ENCODE peak calls at places on chromosome 9, in five cellular contexts. J is heart left ventricle; U is GM23248; W is aorta; Y is naive thymus-derived CD4-positive, alpha-beta T cell. G is an unnamed sample.
A peak's percentile ranks its signal among the peaks of the same experiment; 100 is the strongest.

GRCh38 chr9:113397077-113397696 is 3.9 kb downstream of the ALAD start:
- DNase-seq in U (no peak), W (no peak), Y (no peak), J (no peak), G (no peak)

GRCh38 chr9:4262735-4263141 is 37.1 kb downstream of the GLIS3 start:
- DNase-seq in U (peak; percentile 63), W (no peak), J (no peak), Y (no peak), G (no peak)

GRCh38 chr9:113186241-113186755 is 34.8 kb downstream of the FKBP15 start:
- DNase-seq in Y (no peak), W (no peak), J (no peak), U (no peak), G (no peak)

GRCh38 chr9:81113408-81114124 is 575.8 kb downstream of the TLE1 start:
- DNase-seq in J (no peak), U (no peak), Y (no peak), W (no peak), G (no peak)

GRCh38 chr9:128082173-128082572 is 14.1 kb downstream of the SLC25A25 start:
- DNase-seq in W (peak; percentile 56), U (peak; percentile 34), J (no peak), Y (no peak), G (no peak)

GRCh38 chr9:6153425-6153824 is 62.2 kb upstream of the IL33 start:
- DNase-seq in Y (no peak), J (no peak), W (no peak), U (peak; percentile 25), G (no peak)

GRCh38 chr9:121372563-121373400 is 2.7 kb upstream of the STOM start:
- DNase-seq in U (peak; percentile 68), Y (no peak), W (no peak), J (no peak), G (no peak)

GRCh38 chr9:113220467-113221002 is 542 bp downstream of the FKBP15 start:
- DNase-seq in J (no peak), W (no peak), Y (no peak), U (peak; percentile 42), G (no peak)

GRCh38 chr9:83965350-83966208 is 14.4 kb downstream of the HNRNPK start:
- DNase-seq in Y (no peak), W (no peak), J (no peak), U (no peak), G (no peak)

GRCh38 chr9:91192379-91192775 is 169.3 kb downstream of the AUH start:
- DNase-seq in Y (no peak), W (no peak), J (no peak), U (peak; percentile 39), G (peak; percentile 89)

GRCh38 chr9:118318770-118319443 is 614.7 kb downstream of the TLR4 start:
- DNase-seq in Y (no peak), W (peak; percentile 74), U (no peak), J (no peak), G (peak; percentile 35)

GRCh38 chr9:27108981-27109541 is at the start of gene TEK:
- DNase-seq in U (peak; percentile 61), W (no peak), J (no peak), Y (no peak), G (no peak)

GRCh38 chr9:70340572-70340971 is 73.9 kb downstream of the KLF9 start:
- DNase-seq in W (no peak), Y (no peak), J (no peak), U (peak; percentile 72), G (peak; percentile 3)

GRCh38 chr9:99181621-99182020 is 40.1 kb downstream of the ALG2 start:
- DNase-seq in W (no peak), U (no peak), J (no peak), Y (no peak), G (no peak)

GRCh38 chr9:134165357-134166315 is 1.3 kb upstream of the RNU6ATAC start:
- DNase-seq in U (peak; percentile 75), W (peak; percentile 77), J (no peak), Y (peak; percentile 54), G (no peak)

GRCh38 chr9:112787942-112788341 is 37.4 kb downstream of the SNX30 start:
- DNase-seq in U (no peak), J (no peak), Y (no peak), W (no peak), G (no peak)

GRCh38 chr9:70587143-70587710 is 172.8 kb upstream of the KLF9 start:
- DNase-seq in J (no peak), U (peak; percentile 87), Y (no peak), W (no peak), G (no peak)

GRCh38 chr9:94676446-94677148 is 37.3 kb upstream of the FBP1 start:
- DNase-seq in W (no peak), Y (no peak), J (no peak), U (peak; percentile 17), G (no peak)

GRCh38 chr9:37788328-37788727 is 3.5 kb upstream of the EXOSC3 start:
- DNase-seq in U (no peak), W (no peak), Y (no peak), J (no peak), G (no peak)

GRCh38 chr9:137156567-137157375 is 13.1 kb downstream of the LRRC26 start:
- DNase-seq in W (no peak), U (peak; percentile 85), J (peak; percentile 82), Y (peak; percentile 49), G (peak; percentile 37)

GRCh38 chr9:7988644-7989280 is 189.2 kb upstream of the DMAC1 start:
- DNase-seq in J (no peak), W (no peak), U (no peak), Y (no peak), G (no peak)

GRCh38 chr9:27198175-27198574 is 89.2 kb downstream of the TEK start:
- DNase-seq in Y (no peak), W (no peak), J (no peak), U (no peak), G (no peak)

GRCh38 chr9:121298689-121299112 is 30.7 kb downstream of the GSN start:
- DNase-seq in Y (no peak), J (no peak), U (peak; percentile 31), W (no peak), G (no peak)

GRCh38 chr9:90546200-90546599 is 96.4 kb downstream of the DIRAS2 start:
- DNase-seq in J (no peak), W (no peak), Y (no peak), U (peak; percentile 48), G (no peak)

GRCh38 chr9:93134740-93135444 is 841 bp upstream of the NINJ1 start:
- DNase-seq in U (no peak), J (no peak), W (no peak), Y (no peak), G (no peak)

GRCh38 chr9:99399476-99399875 is 177.4 kb downstream of the SEC61B start:
- DNase-seq in J (no peak), U (no peak), W (no peak), Y (no peak), G (no peak)

GRCh38 chr9:120478208-120478607 is 101.8 kb downstream of the CDK5RAP2 start:
- DNase-seq in J (no peak), W (no peak), Y (no peak), U (peak; percentile 23), G (no peak)

GRCh38 chr9:8558176-8558575 is 758.6 kb upstream of the DMAC1 start:
- DNase-seq in W (no peak), J (no peak), Y (no peak), U (peak; percentile 2), G (no peak)

GRCh38 chr9:18296702-18297531 is 177.0 kb upstream of the ADAMTSL1 start:
- DNase-seq in J (no peak), U (peak; percentile 71), Y (no peak), W (no peak), G (no peak)

GRCh38 chr9:16315720-16316119 is 554.8 kb downstream of the BNC2 start:
- DNase-seq in Y (no peak), J (no peak), U (no peak), W (no peak), G (no peak)

GRCh38 chr9:96420468-96421219 is 2.5 kb upstream of the ZNF367 start:
- DNase-seq in Y (no peak), J (no peak), U (peak; percentile 94), W (no peak), G (no peak)
- H3K27ac ChIP-seq in Y (no peak overlapping the region), J (peak overlapping the region; percentile 100), U (peak overlapping the region; percentile 94), W (peak overlapping the region; percentile 81), G (peak overlapping the region; percentile 89)

DNA sequence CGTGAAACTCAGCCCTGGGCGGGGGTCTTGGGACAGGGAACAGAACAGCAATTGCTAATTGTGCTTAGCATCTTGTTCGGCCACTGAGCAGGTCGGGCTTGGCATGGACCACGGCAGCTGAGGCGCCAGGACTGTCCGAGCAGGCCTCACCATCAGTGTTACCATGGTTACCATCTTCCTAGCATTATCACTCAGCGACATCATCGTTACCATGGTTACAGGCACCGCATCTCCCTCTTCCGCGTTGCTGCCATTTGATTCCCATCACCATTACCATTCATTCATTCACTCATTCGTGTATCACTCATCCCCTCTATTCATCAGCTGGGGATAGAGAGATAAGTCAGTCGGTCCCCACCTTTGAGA is 81.0 kb upstream of the ZBTB43 start:
- DNase-seq in J (no peak), U (no peak), Y (no peak), W (no peak), G (no peak)
- H3K4me3 ChIP-seq in J (peak overlapping the region; percentile 64), U (no peak overlapping the region), Y (peak overlapping the region; percentile 84), W (no peak overlapping the region), G (no peak overlapping the region)

GRCh38 chr9:130256644-130257043 is 8.9 kb upstream of the HMCN2 start:
- DNase-seq in W (no peak), Y (no peak), U (no peak), J (no peak), G (no peak)

GRCh38 chr9:130255638-130255930 is 10.0 kb upstream of the HMCN2 start:
- DNase-seq in U (no peak), J (no peak), W (no peak), Y (no peak), G (no peak)

GRCh38 chr9:130262061-130262745 is 3.4 kb upstream of the HMCN2 start:
- DNase-seq in W (no peak), Y (no peak), J (no peak), U (no peak), G (no peak)

GRCh38 chr9:130260816-130261765 is 4.5 kb upstream of the HMCN2 start:
- DNase-seq in J (no peak), Y (no peak), U (peak; percentile 77), W (no peak), G (no peak)

DNA sequence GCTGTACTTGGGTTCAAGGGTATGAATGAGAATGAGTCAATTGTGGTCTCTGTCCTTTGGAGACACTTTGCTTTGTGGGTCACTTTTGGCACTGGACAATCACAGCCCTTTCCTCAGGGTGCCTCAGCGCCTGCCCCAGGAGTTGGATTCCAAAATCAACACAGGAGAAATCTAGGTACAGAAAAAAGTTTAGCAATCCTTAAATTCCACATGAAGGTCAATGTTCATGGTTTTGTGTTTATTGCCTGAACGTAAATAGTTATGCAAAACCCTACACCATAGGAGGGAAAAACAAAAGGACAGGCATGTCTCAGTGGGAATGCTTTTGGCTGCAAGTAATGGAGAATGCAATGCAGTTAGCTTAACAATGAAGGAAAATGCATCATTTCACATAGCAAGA is 6.6 kb upstream of the HMCN2 start:
- DNase-seq in Y (no peak), U (no peak), J (no peak), W (no peak), G (no peak)
- H3K36me3 ChIP-seq in Y (no peaks in the 10 kb centered on the region), U (no peaks in the 10 kb centered on the region), J (no peaks in the 10 kb centered on the region), W (no peaks in the 10 kb centered on the region), G (no peaks in the 10 kb centered on the region)

GRCh38 chr9:129484325-129485000 is 136.4 kb downstream of the C9orf50 start:
- DNase-seq in Y (no peak), W (no peak), J (no peak), U (peak; percentile 35), G (no peak)
- H3K27ac ChIP-seq in Y (no peak overlapping the region), W (peak overlapping the region; percentile 99), J (peak overlapping the region; percentile 100), U (peak overlapping the region; percentile 100), G (peak overlapping the region; percentile 100)